ENCODE peak calls at places on chromosomes 5 and 9, in eight cellular contexts. K is left ventricle myocardium inferior, N is cardiac fibroblast, M is IMR-90, W is MM.1S, P is fibroblast of mammary gland, H is uterus, T is A673. C is an unnamed sample.

GRCh38 chr5:171606414-171607024 is 179.1 kb upstream of the SMIM23 start:
- DNase-seq in K (no peak), N (no peak), M (peak; percentile 10), W (peak; percentile 34), P (peak; percentile 38), H (no peak), T (peak; percentile 19), C (no peak)

GRCh38 chr5:139131062-139131856 is 66.9 kb downstream of the SIL1 start:
- DNase-seq in K (peak; percentile 24), N (peak; percentile 40), M (peak; percentile 39), W (no peak), P (no peak), H (peak; percentile 64), T (no peak), C (no peak)

GRCh38 chr5:108521841-108522506 is 140.1 kb upstream of the FBXL17 start:
- DNase-seq in K (no peak), N (peak; percentile 78), M (peak; percentile 72), W (peak; percentile 76), P (peak; percentile 67), H (no peak), T (peak; percentile 82), C (no peak)

GRCh38 chr5:143514915-143515314 is 111.4 kb upstream of the NR3C1 start:
- DNase-seq in K (no peak), N (peak; percentile 47), M (peak; percentile 74), W (peak; percentile 13), P (peak; percentile 52), H (no peak), T (no peak), C (no peak)

GRCh38 chr5:98698359-98698758 is 75.1 kb upstream of the RGMB start:
- DNase-seq in K (no peak), N (peak; percentile 6), M (peak; percentile 49), W (no peak), P (peak; percentile 24), H (no peak), T (no peak), C (no peak)

GRCh38 chr9:84146893-84147705 is 166.5 kb downstream of the RMI1 start:
- DNase-seq in K (no peak), N (peak; percentile 28), M (no peak), W (no peak), P (no peak), H (no peak), T (no peak), C (no peak)

GRCh38 chr5:74107899-74108298 is 481.9 kb downstream of the ARHGEF28 start:
- DNase-seq in K (peak; percentile 23), N (no peak), M (no peak), W (no peak), P (no peak), H (no peak), T (no peak), C (no peak)

GRCh38 chr5:115583474-115583873 is 18.8 kb downstream of the TICAM2 start:
- DNase-seq in K (no peak), N (peak; percentile 83), M (peak; percentile 95), W (no peak), P (peak; percentile 95), H (no peak), T (no peak), C (no peak)

GRCh38 chr5:124536333-124536732 is 210.1 kb downstream of the ZNF608 start:
- DNase-seq in K (no peak), N (peak; percentile 76), M (no peak), W (no peak), P (no peak), H (no peak), T (no peak), C (no peak)

GRCh38 chr5:72470817-72471216 is 36.4 kb downstream of the ZNF366 start:
- DNase-seq in K (no peak), N (peak; percentile 43), M (peak; percentile 48), W (no peak), P (no peak), H (no peak), T (no peak), C (no peak)

GRCh38 chr5:56481147-56481997 is 248.2 kb upstream of the ANKRD55 start:
- DNase-seq in K (peak; percentile 61), N (peak; percentile 43), M (peak; percentile 54), W (peak; percentile 59), P (peak; percentile 19), H (peak; percentile 42), T (no peak), C (no peak)

GRCh38 chr9:16928179-16928945 is 57.9 kb upstream of the BNC2 start:
- DNase-seq in K (no peak), N (no peak), M (peak; percentile 35), W (no peak), P (peak; percentile 72), H (no peak), T (no peak), C (no peak)

GRCh38 chr5:41925555-41925946 is 470 bp downstream of the FBXO4 start:
- DNase-seq in K (peak; percentile 29), N (peak; percentile 49), M (peak; percentile 24), W (no peak), P (peak; percentile 56), H (peak; percentile 39), T (peak; percentile 46), C (no peak)

GRCh38 chr9:82584349-82584846 is 478.5 kb downstream of the RASEF start:
- DNase-seq in K (no peak), N (no peak), M (peak; percentile 37), W (no peak), P (no peak), H (no peak), T (no peak), C (no peak)

GRCh38 chr9:116901260-116901659 is 214.2 kb downstream of the TRIM32 start:
- DNase-seq in K (no peak), N (no peak), M (peak; percentile 8), W (no peak), P (no peak), H (no peak), T (no peak), C (no peak)

DNA sequence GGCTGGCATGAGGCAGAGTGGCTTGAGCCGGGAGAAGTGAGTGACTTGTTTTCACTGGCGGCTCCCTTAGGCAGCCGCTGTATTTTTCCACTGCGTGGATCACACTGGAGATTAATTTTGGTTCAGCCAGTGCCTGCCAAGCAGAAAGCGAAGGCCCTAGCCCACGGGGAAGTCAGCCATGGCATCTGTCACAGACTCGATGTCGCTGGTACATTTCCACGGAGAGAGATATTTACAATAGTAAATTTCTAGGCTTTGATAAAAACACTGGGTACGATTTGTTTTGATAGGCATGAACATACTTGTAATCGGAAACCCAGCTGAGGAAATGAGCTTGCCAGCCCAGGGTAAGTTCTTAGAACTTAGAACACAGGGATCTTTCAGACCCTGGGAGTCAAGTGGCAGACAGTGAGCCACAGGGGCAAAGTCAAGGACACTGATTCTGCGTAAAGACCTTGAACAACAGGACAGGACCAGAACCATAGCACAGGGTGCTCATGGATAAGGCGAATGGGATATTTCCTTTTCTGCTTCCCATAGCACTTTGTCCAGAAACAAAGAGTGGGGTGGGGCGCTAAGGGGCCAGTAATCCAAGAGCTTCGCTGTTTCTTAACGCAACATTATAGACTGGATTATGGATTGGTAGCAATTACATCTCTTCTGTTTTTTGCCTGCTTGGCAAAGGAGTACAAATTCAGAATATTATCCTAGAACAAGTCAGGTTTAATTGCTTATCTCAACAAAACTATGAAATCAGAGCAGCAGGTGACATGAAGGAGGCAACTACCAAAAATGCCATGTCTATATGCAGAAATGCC is 4.5 kb downstream of the DUSP1 start:
- DNase-seq in K (peak; percentile 69), N (peak; percentile 93), M (peak; percentile 94), W (no peak), P (peak; percentile 95), H (peak; percentile 85), T (peak; percentile 23), C (peak; percentile 46)
- TF ChIP-seq CTCF in K (no peak), N (no peak), M (no peak), W (no peak), P (no peak), H (peak; percentile 20), T (no peak), C (no peak)

DNA sequence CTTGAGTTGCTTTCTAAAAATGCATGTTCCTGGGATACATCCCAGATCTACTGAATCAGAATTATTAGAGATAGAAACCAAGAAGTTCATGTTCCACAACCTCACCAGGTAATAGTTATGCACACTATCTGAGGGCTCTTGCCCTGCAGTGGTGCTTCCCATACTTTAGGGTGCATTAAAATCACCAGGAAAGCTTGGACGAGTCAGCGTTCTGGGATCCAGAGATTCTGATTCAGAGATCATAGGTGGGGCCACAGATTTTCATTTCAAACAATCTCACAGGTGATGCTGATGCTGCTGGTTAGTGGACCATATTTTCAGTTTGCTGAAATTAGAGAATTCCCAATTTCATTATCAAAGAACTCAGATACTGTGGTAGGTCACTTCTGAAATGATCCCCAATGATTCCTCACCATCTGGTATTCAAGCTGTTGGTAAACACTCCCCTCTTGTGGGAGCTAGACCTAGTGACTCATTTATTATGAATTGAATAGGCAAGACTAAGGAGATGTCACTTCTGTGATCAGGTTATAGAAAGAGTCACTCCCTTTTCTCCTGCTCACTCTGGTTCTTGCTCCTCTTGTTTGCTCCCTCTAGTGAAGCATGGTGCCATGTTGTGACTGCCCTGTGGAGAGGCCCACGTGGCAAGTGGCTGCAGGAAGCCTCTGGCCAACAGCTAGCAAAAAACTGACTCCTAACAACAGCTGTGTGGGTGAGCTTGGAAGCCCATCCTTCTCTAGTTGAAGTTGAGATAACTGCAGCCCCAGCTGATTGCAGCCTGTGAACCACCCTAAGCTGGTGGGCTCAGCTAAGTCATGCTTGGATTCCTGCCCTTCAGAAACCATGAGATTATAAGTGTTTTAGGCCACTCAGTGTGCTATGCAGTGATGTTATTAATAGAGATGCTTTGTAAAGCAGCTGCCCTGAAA is 59.8 kb downstream of the SH3TC2 start:
- DNase-seq in K (no peak), N (peak; percentile 33), M (peak; percentile 75), W (no peak), P (peak; percentile 77), H (no peak), T (no peak), C (no peak)
- TF ChIP-seq CTCF in K (peak; percentile 42), N (peak; percentile 10), M (peak; percentile 28), W (peak; percentile 7), P (peak; percentile 13), H (no peak), T (no peak), C (no peak)

GRCh38 chr5:80125962-80126480 is 90.9 kb downstream of the THBS4 start:
- DNase-seq in K (no peak), N (peak; percentile 47), M (peak; percentile 48), W (no peak), P (peak; percentile 92), H (no peak), T (no peak), C (no peak)
- TF ChIP-seq CTCF in K (no peak), N (peak; percentile 29), M (no peak), W (no peak), P (peak; percentile 23), H (no peak), T (no peak), C (no peak)

DNA sequence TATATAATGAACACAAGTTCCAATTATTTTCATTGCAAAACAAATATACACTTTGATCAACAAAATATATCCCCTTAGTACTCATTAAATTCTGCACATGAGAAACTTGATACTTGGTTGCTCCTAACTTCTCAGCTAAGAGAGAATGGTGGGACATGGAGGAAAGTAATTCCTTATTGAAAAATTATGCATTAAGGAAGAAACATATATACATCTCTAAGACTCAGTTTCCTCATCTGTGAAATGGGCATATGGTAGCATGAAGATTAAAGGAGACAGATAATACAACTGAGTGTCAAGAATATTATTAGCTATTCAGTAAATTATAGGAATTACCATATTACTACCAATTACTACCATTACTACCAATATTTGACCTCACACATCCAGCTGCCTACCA is 85.8 kb downstream of the CRB2 start:
- DNase-seq in K (no peak), N (no peak), M (no peak), W (no peak), P (no peak), H (no peak), T (no peak), C (no peak)
- TF ChIP-seq CTCF in K (no peak), N (no peak), M (no peak), W (no peak), P (no peak), H (no peak), T (no peak), C (no peak)

GRCh38 chr5:96651948-96652753 is 10.0 kb upstream of the CAST start:
- DNase-seq in K (no peak), N (no peak), M (no peak), W (no peak), P (no peak), H (no peak), T (peak; percentile 28), C (no peak)
- TF ChIP-seq CTCF in K (peak; percentile 38), N (peak; percentile 49), M (peak; percentile 31), W (peak; percentile 40), P (peak; percentile 46), H (no peak), T (peak; percentile 50), C (no peak)